ENCODE peak calls at places on chromosomes 12 and 14, in six cellular contexts. D, C, L, Q, E and I are unnamed samples.

GRCh38 chr12:131620946-131621681 is 89.8 kb upstream of the SFSWAP start:
- DNase-seq in D (no peak), C (no peak), L (no peak), Q (no peak), E (no peak), I (no peak)

GRCh38 chr14:36508418-36509051 is 11.5 kb downstream of the NKX2-1 start:
- DNase-seq in D (no peak), C (no peak), L (no peak), Q (no peak), E (peak), I (no peak)

GRCh38 chr14:89927466-89927865 is 27.1 kb downstream of the EFCAB11 start:
- DNase-seq in D (no peak), C (no peak), L (no peak), Q (no peak), E (no peak), I (no peak)

GRCh38 chr12:65501093-65501621 is 222.7 kb downstream of the MSRB3 start:
- DNase-seq in D (no peak), C (no peak), L (no peak), Q (no peak), E (no peak), I (peak)

GRCh38 chr12:108214486-108214885 is 85.4 kb downstream of the WSCD2 start:
- DNase-seq in D (peak), C (no peak), L (peak), Q (no peak), E (peak), I (no peak)

GRCh38 chr12:103880299-103881142 is 39.5 kb upstream of the NT5DC3 start:
- DNase-seq in D (no peak), C (no peak), L (no peak), Q (no peak), E (peak), I (no peak)

GRCh38 chr14:94628578-94628977 is 16.4 kb downstream of the SERPINA3 start:
- DNase-seq in D (no peak), C (no peak), L (no peak), Q (no peak), E (no peak), I (no peak)

GRCh38 chr12:74108729-74109128 is 428.9 kb upstream of the ATXN7L3B start:
- DNase-seq in D (no peak), C (no peak), L (no peak), Q (no peak), E (no peak), I (no peak)

GRCh38 chr14:23438130-23438893 is 2.9 kb upstream of the MYH7 start:
- DNase-seq in D (peak), C (no peak), L (no peak), Q (no peak), E (no peak), I (no peak)

GRCh38 chr12:73361156-73361866 is 1089.1 kb downstream of the TRHDE start:
- DNase-seq in D (no peak), C (no peak), L (no peak), Q (no peak), E (no peak), I (no peak)

GRCh38 chr12:93804392-93805179 is 127.4 kb downstream of the CRADD start:
- DNase-seq in D (no peak), C (no peak), L (no peak), Q (no peak), E (no peak), I (no peak)

GRCh38 chr12:54296393-54297121 is 4.3 kb downstream of the NFE2 start:
- DNase-seq in D (no peak), C (no peak), L (no peak), Q (no peak), E (no peak), I (no peak)

GRCh38 chr12:13099066-13099909 is 4.2 kb downstream of the GSG1 start:
- DNase-seq in D (no peak), C (no peak), L (no peak), Q (no peak), E (no peak), I (peak)
- H3K4me3 ChIP-seq in D (no peak), C (no peak), L (no peak), Q (no peak), E (no peak), I (no peak)

GRCh38 chr12:32302218-32302826 is 97.0 kb upstream of the FGD4 start:
- DNase-seq in D (no peak), C (peak), L (no peak), Q (no peak), E (peak), I (no peak)
- H3K23ac ChIP-seq in D (no peak), C (no peak), L (no peak), Q (no peak), E (no peak), I (no peak)

GRCh38 chr12:27260746-27261145 is 16.7 kb downstream of the STK38L start:
- DNase-seq in D (no peak), C (no peak), L (peak), Q (no peak), E (no peak), I (peak)
- H3K4me3 ChIP-seq in D (no peak), C (no peak), L (no peak), Q (no peak), E (no peak), I (no peak)

GRCh38 chr12:69401940-69402339 is 42.4 kb downstream of the YEATS4 start:
- DNase-seq in D (no peak), C (no peak), L (no peak), Q (no peak), E (no peak), I (no peak)
- H3K23ac ChIP-seq in D (no peak), C (no peak), L (no peak), Q (no peak), E (no peak), I (no peak)

DNA sequence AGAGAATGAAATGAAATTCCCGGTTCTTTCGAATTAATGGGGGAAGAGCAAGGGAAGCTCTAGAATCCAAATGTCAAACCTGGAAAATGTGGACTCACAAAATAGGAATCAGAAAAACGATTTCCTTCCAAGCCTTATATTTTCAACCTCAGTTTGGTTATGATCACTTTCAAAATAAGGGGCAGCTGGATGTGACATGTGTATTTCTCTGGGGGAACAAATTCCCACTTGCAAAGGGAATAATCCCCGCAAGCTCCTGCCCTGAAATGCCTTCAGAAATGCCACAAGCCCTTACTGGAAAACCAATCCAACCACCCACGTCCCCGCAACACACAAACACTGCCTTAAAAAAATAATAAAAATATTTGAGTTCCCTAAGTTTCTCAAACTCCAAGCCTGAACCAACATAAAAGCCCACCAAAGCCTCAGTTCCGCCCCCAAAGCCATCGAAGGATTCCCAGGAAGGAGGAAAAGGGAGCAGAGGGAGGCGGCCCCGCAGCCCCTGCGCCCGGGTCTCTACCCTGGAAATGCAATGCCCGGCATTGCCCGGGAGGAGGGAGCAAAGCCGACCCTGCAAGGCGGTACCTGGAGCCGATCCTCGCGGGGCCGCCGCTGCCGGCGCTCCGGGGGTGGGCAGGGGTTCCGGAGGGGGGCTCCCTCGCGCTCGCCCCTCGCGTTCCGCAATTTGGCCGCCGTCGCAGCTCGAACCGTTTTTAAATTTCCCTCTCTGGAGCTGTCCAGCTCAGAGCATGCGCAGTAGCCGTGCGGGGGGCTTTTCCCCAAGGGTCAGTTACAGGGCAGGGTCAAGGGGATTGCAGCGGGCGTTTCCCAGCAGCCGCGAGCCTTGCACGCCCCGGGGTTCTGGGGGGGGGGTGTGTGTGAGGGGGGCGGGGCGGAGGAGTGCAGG is at the start of gene FOXN4:
- DNase-seq in D (no peak), C (no peak), L (no peak), Q (no peak), E (peak), I (no peak)
- H3K4me3 ChIP-seq in D (peak), C (no peak), L (no peak), Q (peak), E (peak), I (peak)

DNA sequence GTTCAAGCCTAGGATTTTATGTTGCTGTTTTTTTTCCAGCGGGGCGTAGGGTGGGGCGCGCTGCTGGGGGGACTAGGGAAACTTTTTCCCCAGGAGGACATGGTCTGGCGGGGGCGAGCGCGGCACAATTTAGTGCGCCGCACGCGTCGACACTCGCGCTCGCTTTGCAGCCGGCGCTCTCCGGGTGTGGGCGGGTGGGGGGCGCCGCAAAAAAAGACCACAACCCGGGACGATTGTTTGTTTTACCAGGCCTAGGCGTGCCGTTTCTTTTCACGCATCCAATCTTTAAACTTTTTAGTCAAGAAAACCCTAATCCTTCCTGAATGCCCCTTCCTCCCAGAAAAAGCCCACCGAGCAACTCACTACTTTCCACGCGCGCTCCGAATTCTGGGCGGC is 865 bp upstream of the ZFP36L1 start:
- DNase-seq in D (no peak), C (no peak), L (no peak), Q (no peak), E (no peak), I (no peak)
- H3K23ac ChIP-seq in D (peak), C (no peak), L (peak), Q (no peak), E (no peak), I (peak)

GRCh38 chr12:113333111-113333750 is 1.7 kb downstream of the SLC8B1 start:
- DNase-seq in D (no peak), C (no peak), L (no peak), Q (no peak), E (no peak), I (no peak)
- H3K4me3 ChIP-seq in D (no peak), C (no peak), L (no peak), Q (no peak), E (no peak), I (peak)

GRCh38 chr14:55025948-55026347 is 951 bp downstream of the WDHD1 start:
- DNase-seq in D (no peak), C (no peak), L (no peak), Q (no peak), E (no peak), I (no peak)
- H3K23ac ChIP-seq in D (no peak), C (no peak), L (peak), Q (no peak), E (no peak), I (no peak)

GRCh38 chr14:33799705-33800269 is 151.1 kb downstream of the EGLN3 start:
- DNase-seq in D (no peak), C (no peak), L (no peak), Q (no peak), E (no peak), I (no peak)
- H3K4me3 ChIP-seq in D (no peak), C (no peak), L (no peak), Q (no peak), E (no peak), I (no peak)

DNA sequence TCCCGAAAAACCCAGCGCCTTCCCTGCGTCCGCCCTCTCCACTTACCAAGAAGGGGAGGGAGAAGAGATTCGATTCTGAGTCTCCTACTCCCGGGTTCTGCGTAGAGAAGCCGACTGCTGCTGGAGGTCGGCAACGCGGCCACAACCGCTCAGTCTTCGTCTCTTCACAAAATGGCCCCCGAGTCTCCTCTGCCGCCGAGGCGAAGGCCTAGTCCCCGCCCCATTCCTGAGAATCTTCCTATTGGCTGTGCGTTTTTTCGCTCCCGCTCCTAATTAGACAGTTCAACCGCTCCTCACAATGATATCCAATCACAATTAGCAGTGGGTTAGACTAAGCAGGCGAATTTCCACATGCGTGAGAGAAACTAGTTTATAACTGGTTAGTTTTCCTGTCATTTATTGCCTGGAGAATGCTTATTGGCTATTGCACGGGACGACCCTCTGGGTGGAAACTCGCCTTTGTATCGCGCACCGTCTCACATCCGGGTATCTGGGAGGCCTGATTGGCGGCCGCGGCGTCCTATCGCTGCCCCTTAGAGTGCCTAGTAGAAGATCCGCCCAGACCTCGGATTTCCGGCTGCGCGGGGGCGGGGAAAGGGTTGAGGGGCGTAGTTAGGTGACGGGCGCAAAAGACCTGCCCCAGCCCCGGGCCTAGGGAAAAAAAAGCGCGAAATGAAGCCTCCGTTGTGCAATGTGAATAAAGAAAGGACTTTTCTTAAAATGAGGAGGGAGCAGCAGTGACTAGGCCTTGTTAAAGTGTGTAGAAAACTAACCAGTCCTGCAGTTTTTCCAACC is at the start of gene HNRNPC:
- DNase-seq in D (peak), C (peak), L (peak), Q (peak), E (peak), I (peak)
- H3K23ac ChIP-seq in D (peak), C (no peak), L (peak), Q (no peak), E (peak), I (no peak)